ENCODE peak calls at places on chromosomes 7 and 10, in eight cellular contexts. R, O, B, Y, P, T, V and I are unnamed samples.

GRCh38 chr10:37535459-37536246 is 321.8 kb downstream of the ZNF248 start:
- DNase-seq in T (no peak), Y (no peak), R (no peak), V (no peak), O (no peak), P (no peak), B (no peak), I (no peak)

GRCh38 chr7:2699289-2699620 is 11.3 kb downstream of the AMZ1 start:
- DNase-seq in O (no peak), B (no peak), T (no peak), Y (no peak), P (no peak), R (peak), V (no peak), I (no peak)

GRCh38 chr10:131126321-131127121 is 185.0 kb downstream of the TCERG1L start:
- DNase-seq in O (no peak), P (no peak), T (no peak), V (no peak), B (no peak), Y (no peak), R (no peak), I (no peak)

GRCh38 chr10:11794566-11794965 is 28.6 kb upstream of the PROSER2 start:
- DNase-seq in P (peak), B (no peak), O (no peak), T (no peak), R (no peak), V (no peak), Y (no peak), I (peak)

GRCh38 chr7:35015346-35015859 is 21.9 kb downstream of the DPY19L1 start:
- DNase-seq in V (no peak), Y (no peak), B (no peak), R (no peak), T (no peak), P (no peak), O (no peak), I (no peak)

GRCh38 chr7:46885167-46885566 is 696.7 kb downstream of the TNS3 start:
- DNase-seq in Y (no peak), P (no peak), T (no peak), V (no peak), R (no peak), O (no peak), B (no peak), I (peak)

GRCh38 chr10:6912424-6912823 is 332.3 kb upstream of the PRKCQ start:
- DNase-seq in B (no peak), P (no peak), T (peak), V (peak), Y (peak), O (no peak), R (no peak), I (no peak)

GRCh38 chr10:103232772-103233488 is 12.8 kb upstream of the RPEL1 start:
- DNase-seq in R (no peak), T (no peak), P (no peak), B (no peak), Y (peak), V (no peak), O (no peak), I (peak)

GRCh38 chr7:68980011-68980410 is 618.3 kb upstream of the AUTS2 start:
- DNase-seq in B (no peak), Y (peak), T (no peak), P (no peak), V (no peak), O (no peak), R (no peak), I (no peak)

GRCh38 chr10:75303045-75303777 is 67.5 kb upstream of the COMTD1 start:
- DNase-seq in Y (no peak), V (no peak), B (no peak), O (no peak), R (no peak), P (no peak), T (no peak), I (peak)

GRCh38 chr7:137160236-137160635 is 183.3 kb downstream of the PTN start:
- DNase-seq in Y (no peak), P (no peak), B (no peak), V (no peak), R (no peak), T (no peak), O (no peak), I (no peak)

GRCh38 chr10:61313460-61313859 is 139.7 kb downstream of the TMEM26 start:
- DNase-seq in B (no peak), T (no peak), O (no peak), R (no peak), P (no peak), V (peak), Y (no peak), I (no peak)

GRCh38 chr7:50594136-50594535 is 28.9 kb upstream of the DDC start:
- DNase-seq in B (no peak), R (no peak), P (no peak), Y (no peak), O (no peak), V (peak), T (no peak), I (no peak)

GRCh38 chr10:110803830-110804338 is 67.8 kb upstream of the PDCD4 start:
- DNase-seq in R (no peak), O (peak), V (peak), B (no peak), T (no peak), P (peak), Y (peak), I (peak)

GRCh38 chr7:116316838-116317612 is 106.7 kb downstream of the TES start:
- DNase-seq in O (peak), R (no peak), Y (peak), P (no peak), V (peak), B (peak), T (peak), I (peak)

GRCh38 chr7:69722836-69723235 is 124.6 kb downstream of the AUTS2 start:
- DNase-seq in Y (peak), V (no peak), T (no peak), P (no peak), O (no peak), B (no peak), R (no peak), I (no peak)

GRCh38 chr7:128883622-128884549 is 21.2 kb downstream of the ATP6V1F start:
- DNase-seq in B (peak), Y (peak), V (peak), P (peak), O (peak), T (peak), R (peak), I (peak)

GRCh38 chr7:75958802-75959543 is 35.4 kb downstream of the TMEM120A start:
- DNase-seq in T (no peak), B (no peak), Y (no peak), O (no peak), P (no peak), R (peak), V (no peak), I (peak)

GRCh38 chr10:129541208-129541607 is 74.2 kb downstream of the MGMT start:
- DNase-seq in B (no peak), V (no peak), P (no peak), R (peak), O (no peak), T (no peak), Y (no peak), I (no peak)

GRCh38 chr7:25122373-25122772 is 2.7 kb downstream of the CYCS start:
- DNase-seq in T (no peak), Y (peak), V (no peak), B (no peak), R (no peak), P (no peak), O (no peak), I (no peak)

GRCh38 chr10:8873310-8873709 is 818.8 kb downstream of the GATA3 start:
- DNase-seq in B (no peak), O (no peak), P (no peak), R (no peak), T (no peak), Y (no peak), V (no peak), I (peak)

GRCh38 chr10:24851595-24851994 is 100.8 kb downstream of the PRTFDC1 start:
- DNase-seq in Y (no peak), R (no peak), V (peak), O (no peak), T (no peak), B (no peak), P (no peak), I (no peak)

GRCh38 chr10:92103376-92104084 is 180.0 kb downstream of the BTAF1 start:
- DNase-seq in P (no peak), V (no peak), T (no peak), B (no peak), R (no peak), O (no peak), Y (no peak), I (no peak)

GRCh38 chr10:49090696-49091338 is 24.5 kb downstream of the VSTM4 start:
- DNase-seq in O (no peak), T (no peak), P (no peak), R (no peak), B (no peak), Y (no peak), V (no peak), I (no peak)

GRCh38 chr10:90417466-90418210 is 440.2 kb downstream of the HTR7 start:
- DNase-seq in O (no peak), P (no peak), Y (peak), B (no peak), V (no peak), T (no peak), R (no peak), I (no peak)

GRCh38 chr7:157984138-157984913 is 603.3 kb downstream of the PTPRN2 start:
- DNase-seq in O (no peak), Y (no peak), T (no peak), B (no peak), P (no peak), R (no peak), V (no peak), I (no peak)

GRCh38 chr7:68744036-68744435 is 854.2 kb upstream of the AUTS2 start:
- DNase-seq in B (no peak), O (no peak), T (no peak), P (no peak), V (no peak), Y (no peak), R (no peak), I (no peak)